ENCODE peak calls at places on chromosomes 1 and 21, in four cellular contexts. N is tibial nerve; X is iPS DF 6.9; M is CD8-positive, alpha-beta memory T cell. P is an unnamed sample. For H3K36me3, the result is how much of the 10 kb centered on the place peaks cover.

GRCh38 chr1:21955474-21956281 is 18.6 kb upstream of the HSPG2 start:
- DNase-seq in M (no peak), N (no peak), X (no peak), P (no peak)

GRCh38 chr1:63662846-63663245 is 69.6 kb downstream of the PGM1 start:
- DNase-seq in X (no peak), N (no peak), M (no peak), P (no peak)

GRCh38 chr1:81414417-81415087 is 386.2 kb upstream of the ADGRL2 start:
- DNase-seq in X (peak), N (peak), M (no peak), P (peak)

GRCh38 chr1:173332026-173332425 is 124.9 kb upstream of the TNFSF4 start:
- DNase-seq in N (no peak), X (no peak), M (no peak), P (no peak)

GRCh38 chr1:108686609-108687313 is 5.3 kb upstream of the PRPF38B start:
- DNase-seq in X (no peak), N (no peak), M (no peak), P (no peak)

GRCh38 chr1:19384113-19384512 is 72.0 kb downstream of the SLC66A1 start:
- DNase-seq in N (no peak), X (no peak), M (no peak), P (no peak)

GRCh38 chr1:63949965-63950364 is 176.1 kb downstream of the ROR1 start:
- DNase-seq in X (no peak), N (peak), M (no peak), P (no peak)

GRCh38 chr1:53024117-53024516 is 37.9 kb upstream of the PODN start:
- DNase-seq in N (no peak), M (no peak), X (no peak), P (no peak)

GRCh38 chr1:154598871-154599635 is 8.9 kb downstream of the ADAR start:
- DNase-seq in X (no peak), M (no peak), N (no peak), P (no peak)

GRCh38 chr1:99645199-99645598 is 714 bp upstream of the PALMD start:
- DNase-seq in M (no peak), N (peak), X (no peak), P (no peak)

GRCh38 chr1:10299174-10299573 is 88.8 kb downstream of the KIF1B start:
- DNase-seq in N (no peak), X (no peak), M (no peak), P (no peak)
- H3K27ac ChIP-seq in N (no peak), X (no peak), M (no peak), P (no peak)

GRCh38 chr1:57470028-57470427 is 46.2 kb upstream of the DAB1 start:
- DNase-seq in X (no peak), M (no peak), N (no peak), P (no peak)
- H3K4me3 ChIP-seq in X (no peak), M (no peak), N (no peak), P (no peak)

GRCh38 chr1:179107706-179108629 is 26.1 kb downstream of the TOR3A start:
- DNase-seq in X (no peak), N (no peak), M (no peak), P (no peak)

GRCh38 chr1:179101566-179101965 is 19.7 kb downstream of the TOR3A start:
- DNase-seq in M (no peak), X (no peak), N (no peak), P (no peak)

GRCh38 chr1:179104851-179105250 is 23.0 kb downstream of the TOR3A start:
- DNase-seq in M (no peak), N (no peak), X (no peak), P (no peak)

GRCh38 chr1:179105393-179105792 is 23.5 kb downstream of the TOR3A start:
- DNase-seq in M (no peak), N (no peak), X (no peak), P (no peak)

DNA sequence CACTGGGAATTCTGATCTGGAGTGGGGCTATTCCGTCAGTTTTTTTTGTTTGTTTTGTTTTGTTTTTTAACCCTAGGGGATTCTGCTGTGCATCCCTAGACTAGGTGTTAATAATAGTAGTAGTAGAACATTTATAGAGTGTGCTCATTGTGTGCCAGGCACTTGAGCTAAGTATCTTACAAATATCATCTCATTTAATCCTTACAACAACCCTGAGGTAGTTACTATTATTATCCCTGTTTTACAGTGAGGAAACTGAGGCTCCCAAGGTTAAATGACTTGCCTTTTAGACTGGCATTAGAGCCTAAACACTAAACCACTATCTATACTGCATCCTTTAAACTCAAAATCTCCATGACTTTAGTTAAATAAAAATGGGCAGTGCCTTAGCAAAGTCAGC is 22.1 kb downstream of the TOR3A start:
- DNase-seq in N (no peak), X (no peak), M (no peak), P (no peak)
- H3K36me3 ChIP-seq in N (under half), X (under half), M (under half), P (under half)

DNA sequence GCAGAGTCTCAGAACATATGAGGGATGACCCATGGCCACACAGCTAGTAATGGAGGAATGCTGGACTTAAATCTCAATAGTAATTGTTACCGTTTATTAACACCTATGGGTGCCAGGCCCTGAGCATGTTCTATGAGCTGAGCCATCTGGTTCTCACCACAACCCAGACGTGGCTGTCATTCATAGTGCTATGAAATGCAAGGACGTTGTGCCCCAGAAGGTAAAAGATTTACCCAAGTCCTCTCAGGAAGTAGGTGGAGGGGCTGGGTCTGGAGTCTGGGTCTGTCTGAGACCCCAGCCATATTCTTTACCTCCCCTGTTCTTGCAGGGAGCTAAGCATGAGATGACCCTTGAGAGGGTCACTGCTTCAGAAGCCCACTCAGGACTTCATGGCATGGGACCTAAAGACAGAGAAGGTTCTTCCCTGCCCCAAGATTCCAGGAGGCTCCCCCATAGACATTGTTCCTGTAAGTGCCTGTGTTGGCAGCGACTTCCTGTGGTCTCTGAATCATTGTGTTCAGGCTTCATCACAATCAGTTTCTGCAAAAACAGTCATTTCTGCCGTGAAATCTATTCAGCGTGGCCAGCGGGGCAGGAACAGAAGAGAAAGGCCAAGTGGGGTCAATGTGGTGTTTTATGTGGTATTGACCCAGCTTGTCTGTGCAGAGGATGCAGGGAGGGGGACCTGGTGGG is 475.4 kb downstream of the PTPRU start:
- DNase-seq in M (no peak), X (no peak), N (no peak), P (no peak)
- H3K27ac ChIP-seq in M (no peak), X (no peak), N (no peak), P (no peak)

GRCh38 chr1:61271412-61271789 is 189.0 kb downstream of the NFIA start:
- DNase-seq in X (no peak), N (no peak), M (no peak), P (no peak)
- H3K4me3 ChIP-seq in X (no peak), N (no peak), M (no peak), P (no peak)

DNA sequence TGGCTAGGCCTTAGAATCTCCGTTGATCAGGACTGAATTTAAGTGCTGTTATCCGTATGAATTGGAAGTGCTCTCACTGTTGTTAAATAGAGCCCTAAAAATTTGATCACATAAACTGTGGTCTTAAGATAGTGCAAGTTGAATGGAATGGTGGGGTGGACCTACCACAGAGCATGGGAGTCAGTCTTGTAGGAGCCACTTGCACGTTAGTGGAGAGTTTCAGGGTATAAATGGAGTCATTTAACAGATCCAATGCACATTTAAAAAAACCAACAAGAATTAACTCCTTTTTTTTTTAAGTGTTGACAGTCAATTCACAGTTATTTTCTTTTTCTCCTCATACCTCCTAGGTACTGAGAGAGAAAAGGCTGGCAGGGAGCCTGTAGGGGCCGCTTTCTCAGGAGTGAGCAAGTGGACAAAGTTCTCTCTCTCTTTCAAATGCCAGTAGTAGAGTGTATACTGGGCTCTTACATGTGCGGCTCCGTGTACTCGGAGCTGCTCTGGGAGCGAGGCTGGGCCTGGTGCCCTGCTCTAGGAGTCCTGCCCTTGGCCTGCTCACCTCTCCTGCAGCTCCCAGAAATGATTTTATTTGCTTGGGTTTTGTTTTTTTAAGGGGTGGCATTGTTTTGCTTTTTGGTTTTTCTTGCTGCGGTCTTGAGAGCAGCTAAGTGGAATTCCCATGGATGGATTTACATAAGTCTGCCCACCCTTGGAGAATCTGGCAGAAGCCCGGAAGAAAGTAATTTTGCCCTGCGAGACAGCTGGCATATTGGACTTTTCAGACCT is 91.3 kb downstream of the ATP5PO start:
- DNase-seq in M (no peak), X (no peak), N (no peak), P (no peak)
- H3K36me3 ChIP-seq in M (under half), X (under half), N (under half), P (under half)

GRCh38 chr1:3171761-3172160 is 102.8 kb downstream of the PRDM16 start:
- DNase-seq in M (no peak), X (no peak), N (no peak), P (no peak)
- H3K27ac ChIP-seq in M (no peak), X (no peak), N (peak), P (peak)

GRCh38 chr1:11790880-11791715 is 14.7 kb downstream of the MTHFR start:
- DNase-seq in M (no peak), N (peak), X (no peak), P (peak)
- H3K4me3 ChIP-seq in M (no peak), N (no peak), X (no peak), P (no peak)

GRCh38 chr21:43794857-43795256 is 5.5 kb downstream of the RRP1 start:
- DNase-seq in M (no peak), N (no peak), X (no peak), P (no peak)

GRCh38 chr21:43794311-43794710 is 4.9 kb downstream of the RRP1 start:
- DNase-seq in N (no peak), M (no peak), X (no peak), P (no peak)

GRCh38 chr21:43790053-43790524 is 712 bp downstream of the RRP1 start:
- DNase-seq in N (no peak), X (no peak), M (no peak), P (no peak)

GRCh38 chr21:43792406-43792805 is 3.0 kb downstream of the RRP1 start:
- DNase-seq in M (no peak), N (no peak), X (no peak), P (no peak)

DNA sequence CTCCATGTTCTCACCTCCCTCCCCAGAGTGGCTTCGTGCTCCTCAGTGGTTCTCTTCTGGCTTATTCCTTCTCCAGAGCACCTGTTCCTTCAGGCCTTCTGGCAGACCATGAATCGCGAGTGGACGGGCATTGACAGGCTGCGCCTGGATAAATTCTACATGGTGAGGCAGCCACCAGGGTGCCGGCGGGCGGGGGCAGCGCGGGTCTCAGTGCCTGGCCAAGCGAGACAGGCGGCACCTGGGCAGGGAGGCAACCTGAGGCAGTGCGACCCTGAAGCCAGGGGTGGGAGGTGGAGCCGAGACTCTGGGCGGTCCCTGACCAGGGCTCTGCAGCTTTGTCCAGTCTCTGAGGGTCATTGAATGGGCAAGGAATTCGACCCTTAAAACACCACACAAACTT is 3.9 kb downstream of the RRP1 start:
- DNase-seq in M (no peak), X (no peak), N (no peak), P (no peak)
- H3K36me3 ChIP-seq in M (under half), X (under half), N (under half), P (under half)

GRCh38 chr1:204885790-204886189 is 15.1 kb downstream of the NFASC start:
- DNase-seq in X (no peak), M (no peak), N (peak), P (no peak)
- H3K27ac ChIP-seq in X (no peak), M (no peak), N (peak), P (peak)

P was measured in pancreas.